ENCODE peak calls at places on chromosome 12, in nine cellular contexts. V is HCT116, W is esophagus muscularis mucosa, Y is thyroid gland, S is body of pancreas, G is Peyer's patch, J is heart left ventricle, N is IMR-90, D is stomach. X is an unnamed sample.

GRCh38 chr12:14418526-14418925 is 53.0 kb downstream of the ATF7IP start:
- DNase-seq in G (no peak), V (no peak), N (peak; percentile 38), D (no peak), Y (no peak), J (no peak), W (no peak), S (no peak), X (no peak)

GRCh38 chr12:103495783-103496456 is at the start of gene C12orf42:
- DNase-seq in W (no peak), N (no peak), V (peak; percentile 12), S (no peak), G (peak; percentile 68), D (no peak), J (no peak), Y (no peak), X (peak; percentile 21)

GRCh38 chr12:16238661-16239060 is 38.8 kb downstream of the SLC15A5 start:
- DNase-seq in V (no peak), N (no peak), Y (no peak), W (no peak), J (no peak), G (no peak), S (no peak), D (no peak), X (no peak)

GRCh38 chr12:110547090-110547489 is 36.0 kb downstream of the PPTC7 start:
- DNase-seq in G (no peak), D (no peak), S (no peak), W (no peak), N (no peak), J (no peak), V (no peak), Y (no peak), X (no peak)

GRCh38 chr12:43332977-43333649 is 218.9 kb downstream of the ADAMTS20 start:
- DNase-seq in D (no peak), V (no peak), N (peak; percentile 83), G (no peak), J (no peak), W (no peak), Y (no peak), S (no peak), X (no peak)

GRCh38 chr12:106058256-106059182 is 80.2 kb downstream of the NUAK1 start:
- DNase-seq in N (peak; percentile 71), S (no peak), D (no peak), W (peak; percentile 89), J (no peak), V (no peak), G (no peak), Y (no peak), X (no peak)

GRCh38 chr12:111444706-111445310 is 39.1 kb downstream of the SH2B3 start:
- DNase-seq in J (peak; percentile 74), W (peak; percentile 92), Y (peak; percentile 29), G (peak; percentile 93), V (no peak), D (peak; percentile 59), N (no peak), S (peak; percentile 80), X (peak; percentile 80)

GRCh38 chr12:93622485-93622884 is 50.0 kb downstream of the SOCS2 start:
- DNase-seq in S (no peak), Y (peak; percentile 5), D (no peak), V (no peak), J (no peak), W (no peak), G (no peak), N (peak; percentile 68), X (no peak)

GRCh38 chr12:13713746-13714400 is 267.5 kb downstream of the GRIN2B start:
- DNase-seq in D (no peak), Y (no peak), G (no peak), J (no peak), N (no peak), W (peak; percentile 66), V (no peak), S (no peak), X (peak; percentile 16)

GRCh38 chr12:101954681-101955080 is 77.3 kb downstream of the DRAM1 start:
- DNase-seq in G (no peak), D (no peak), V (no peak), W (no peak), S (no peak), J (no peak), N (no peak), Y (no peak), X (no peak)

GRCh38 chr12:22625671-22626251 is 790 bp downstream of the ETNK1 start:
- DNase-seq in N (peak; percentile 29), W (no peak), V (peak; percentile 16), G (peak; percentile 66), Y (peak; percentile 37), D (peak; percentile 28), J (peak; percentile 21), S (peak; percentile 16), X (peak; percentile 43)

GRCh38 chr12:110849748-110850403 is 3.1 kb downstream of the CCDC63 start:
- DNase-seq in V (no peak), W (no peak), S (no peak), N (no peak), Y (no peak), G (no peak), D (no peak), J (no peak), X (no peak)

GRCh38 chr12:107169200-107169599 is 75.9 kb upstream of the CRY1 start:
- DNase-seq in W (no peak), S (no peak), N (no peak), D (no peak), J (no peak), G (no peak), Y (no peak), V (no peak), X (no peak)

GRCh38 chr12:75954076-75954475 is 77.5 kb downstream of the PHLDA1 start:
- DNase-seq in D (no peak), J (no peak), G (no peak), S (no peak), N (peak; percentile 97), W (no peak), V (peak; percentile 87), Y (peak; percentile 32), X (no peak)

GRCh38 chr12:19461986-19462385 is 22.7 kb downstream of the AEBP2 start:
- DNase-seq in G (no peak), Y (no peak), W (no peak), D (no peak), N (no peak), J (no peak), S (no peak), V (no peak), X (no peak)

GRCh38 chr12:15602051-15602672 is 187.0 kb downstream of the EPS8 start:
- DNase-seq in W (no peak), G (no peak), D (no peak), Y (no peak), N (peak; percentile 31), V (no peak), S (no peak), J (no peak), X (no peak)

GRCh38 chr12:25187781-25188180 is 7.2 kb downstream of the DNAI7 start:
- DNase-seq in V (no peak), D (no peak), Y (no peak), N (peak; percentile 94), J (no peak), W (no peak), G (no peak), S (no peak), X (no peak)

GRCh38 chr12:52784909-52785308 is 7.8 kb upstream of the KRT76 start:
- DNase-seq in S (no peak), G (no peak), V (no peak), W (no peak), D (no peak), Y (no peak), N (no peak), J (no peak), X (no peak)

GRCh38 chr12:26188641-26189040 is 6.7 kb upstream of the SSPN start:
- DNase-seq in D (no peak), J (no peak), V (no peak), G (no peak), W (no peak), N (peak; percentile 14), Y (no peak), S (no peak), X (no peak)

DNA sequence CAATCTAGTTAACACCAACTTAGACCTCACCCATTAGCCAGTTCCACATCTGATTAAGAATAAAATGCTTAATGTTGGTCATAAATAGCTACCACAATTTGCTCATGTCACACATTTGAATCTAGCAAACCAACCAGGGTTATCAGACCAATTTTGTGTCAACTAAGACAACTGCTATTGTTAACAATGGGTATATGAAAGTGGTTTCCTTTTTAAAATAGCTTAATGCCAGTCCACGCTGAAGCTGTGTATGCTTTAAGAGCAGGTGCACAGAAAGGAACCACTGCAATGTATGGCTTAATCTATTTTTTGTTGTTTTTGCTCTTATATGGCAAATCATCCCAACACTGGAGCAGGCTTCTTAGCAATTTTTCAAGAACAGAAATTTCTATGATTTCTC is 45.6 kb upstream of the SELPLG start:
- DNase-seq in G (no peak), Y (no peak), J (no peak), W (peak; percentile 3), V (no peak), S (no peak), N (no peak), D (no peak), X (no peak)
- TF ChIP-seq POLR2A in G (no peak), Y (no peak), J (no peak), W (no peak), V (no peak), S (no peak), N (no peak), D (no peak), X (no peak)

DNA sequence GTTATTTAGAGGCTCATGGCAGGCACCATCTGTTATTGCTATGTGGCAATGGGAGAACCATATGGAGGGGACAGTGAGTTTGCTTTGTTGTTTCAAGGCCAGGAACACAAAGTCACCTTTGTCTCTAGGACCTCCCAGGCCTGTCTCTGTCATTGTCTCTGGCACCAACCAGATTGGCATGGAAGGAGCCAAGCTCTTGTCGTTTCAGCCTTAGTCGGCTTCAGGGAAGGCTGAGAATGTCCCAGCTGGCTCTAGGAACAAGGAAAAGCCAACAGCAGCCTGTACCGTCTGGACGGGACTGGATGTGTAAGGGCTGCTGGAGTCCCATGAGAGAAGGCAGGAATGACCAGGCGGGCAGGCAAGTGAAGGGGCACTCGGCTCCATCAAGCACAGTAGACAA is 29.2 kb downstream of the RPH3A start:
- DNase-seq in J (no peak), V (no peak), W (no peak), N (no peak), Y (no peak), G (no peak), S (no peak), D (no peak), X (no peak)
- H3K27me3 ChIP-seq in J (peaks cover 3% of the 10 kb centered on the region), V (peaks cover 46% of the 10 kb centered on the region), W (no peaks in the 10 kb centered on the region), N (no peaks in the 10 kb centered on the region), Y (no peaks in the 10 kb centered on the region), G (no peaks in the 10 kb centered on the region), S (no peaks in the 10 kb centered on the region), D (no peaks in the 10 kb centered on the region), X (no peaks in the 10 kb centered on the region)

GRCh38 chr12:57459055-57459749 is 383 bp upstream of the GLI1 start:
- DNase-seq in G (peak; percentile 97), D (peak; percentile 94), W (peak; percentile 97), N (peak; percentile 96), V (peak; percentile 94), S (peak; percentile 94), Y (peak; percentile 91), J (peak; percentile 93), X (peak; percentile 95)
- TF ChIP-seq POLR2A in G (no peak), D (no peak), W (peak; percentile 48), N (peak; percentile 62), V (peak; percentile 51), S (peak; percentile 12), Y (peak; percentile 20), J (no peak), X (peak; percentile 41)

DNA sequence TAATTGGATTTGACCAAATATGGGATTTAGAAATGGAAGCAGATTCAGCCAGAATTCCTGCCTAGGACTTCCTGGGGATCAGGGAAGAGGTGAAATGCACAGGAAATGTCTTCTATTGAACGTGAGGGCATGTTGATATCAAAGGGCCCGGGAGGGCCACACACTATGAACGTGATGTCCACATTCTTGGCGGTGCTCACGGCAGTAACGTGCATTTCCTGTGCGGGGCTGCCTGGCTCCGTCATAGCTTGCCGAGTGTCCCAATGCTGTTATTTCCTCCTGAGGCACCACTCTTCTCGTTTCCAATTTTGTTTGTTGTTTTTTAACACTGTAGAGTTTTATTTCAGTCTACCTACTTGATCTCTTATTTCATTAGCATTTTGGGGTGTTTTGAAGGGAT is 67.3 kb downstream of the ZNF664 start:
- DNase-seq in J (no peak), W (no peak), Y (no peak), V (no peak), S (no peak), N (no peak), D (no peak), G (no peak), X (no peak)
- H3K27me3 ChIP-seq in J (no peaks in the 10 kb centered on the region), W (no peaks in the 10 kb centered on the region), Y (no peaks in the 10 kb centered on the region), V (no peaks in the 10 kb centered on the region), S (no peaks in the 10 kb centered on the region), N (peaks cover 3% of the 10 kb centered on the region), D (no peaks in the 10 kb centered on the region), G (no peaks in the 10 kb centered on the region), X (no peaks in the 10 kb centered on the region)